ENCODE peak calls at places on chromosomes 6 and 20, in nine cellular contexts. One of them, this sample, is unnamed.

GRCh38 chr20:50285376-50286173 is 94.9 kb downstream of the CEBPB start:
- DNase-seq in MM.1S: no peak
- DNase-seq in hepatocyte: no peak
- DNase-seq in neural progenitor cell: no peak
- DNase-seq in IMR-90: peak
- DNase-seq in astrocyte of the spinal cord: peak
- DNase-seq in Peyer's patch: peak
- DNase-seq in AG10803: peak
- DNase-seq in choroid plexus epithelial cell: peak
- DNase-seq in this sample: peak

GRCh38 chr6:90719321-90720195 is 132.7 kb upstream of the MAP3K7 start:
- DNase-seq in Peyer's patch: no peak
- DNase-seq in astrocyte of the spinal cord: no peak
- DNase-seq in IMR-90: no peak
- DNase-seq in choroid plexus epithelial cell: no peak
- DNase-seq in hepatocyte: no peak
- DNase-seq in AG10803: no peak
- DNase-seq in MM.1S: no peak
- DNase-seq in neural progenitor cell: no peak
- DNase-seq in this sample: no peak

GRCh38 chr20:63889241-63890200 is 5.4 kb upstream of the DNAJC5 start:
- DNase-seq in IMR-90: peak
- DNase-seq in Peyer's patch: peak
- DNase-seq in hepatocyte: no peak
- DNase-seq in neural progenitor cell: no peak
- DNase-seq in AG10803: no peak
- DNase-seq in astrocyte of the spinal cord: no peak
- DNase-seq in MM.1S: no peak
- DNase-seq in choroid plexus epithelial cell: peak
- DNase-seq in this sample: no peak

GRCh38 chr20:7856756-7857155 is 83.5 kb downstream of the HAO1 start:
- DNase-seq in Peyer's patch: no peak
- DNase-seq in AG10803: peak
- DNase-seq in neural progenitor cell: no peak
- DNase-seq in IMR-90: peak
- DNase-seq in astrocyte of the spinal cord: peak
- DNase-seq in choroid plexus epithelial cell: peak
- DNase-seq in hepatocyte: no peak
- DNase-seq in MM.1S: no peak
- DNase-seq in this sample: no peak

GRCh38 chr6:157980288-157981131 is 1.2 kb upstream of the SYNJ2 start:
- DNase-seq in Peyer's patch: no peak
- DNase-seq in choroid plexus epithelial cell: no peak
- DNase-seq in AG10803: no peak
- DNase-seq in astrocyte of the spinal cord: no peak
- DNase-seq in hepatocyte: no peak
- DNase-seq in IMR-90: no peak
- DNase-seq in neural progenitor cell: no peak
- DNase-seq in MM.1S: no peak
- DNase-seq in this sample: no peak

GRCh38 chr6:95614094-95614493 is 36.8 kb downstream of the MANEA start:
- DNase-seq in choroid plexus epithelial cell: peak
- DNase-seq in MM.1S: no peak
- DNase-seq in neural progenitor cell: no peak
- DNase-seq in AG10803: no peak
- DNase-seq in IMR-90: peak
- DNase-seq in astrocyte of the spinal cord: no peak
- DNase-seq in hepatocyte: no peak
- DNase-seq in Peyer's patch: no peak
- DNase-seq in this sample: no peak

GRCh38 chr6:47134476-47135189 is 92.5 kb upstream of the ADGRF1 start:
- DNase-seq in neural progenitor cell: no peak
- DNase-seq in Peyer's patch: no peak
- DNase-seq in hepatocyte: peak
- DNase-seq in IMR-90: peak
- DNase-seq in astrocyte of the spinal cord: peak
- DNase-seq in AG10803: peak
- DNase-seq in MM.1S: no peak
- DNase-seq in choroid plexus epithelial cell: peak
- DNase-seq in this sample: no peak

GRCh38 chr6:142213402-142213801 is 66.3 kb downstream of the VTA1 start:
- DNase-seq in choroid plexus epithelial cell: no peak
- DNase-seq in neural progenitor cell: no peak
- DNase-seq in Peyer's patch: no peak
- DNase-seq in MM.1S: no peak
- DNase-seq in AG10803: no peak
- DNase-seq in hepatocyte: no peak
- DNase-seq in IMR-90: no peak
- DNase-seq in astrocyte of the spinal cord: no peak
- DNase-seq in this sample: no peak

GRCh38 chr20:50642288-50642803 is 49.0 kb downstream of the RIPOR3 start:
- DNase-seq in choroid plexus epithelial cell: peak
- DNase-seq in IMR-90: no peak
- DNase-seq in astrocyte of the spinal cord: no peak
- DNase-seq in Peyer's patch: no peak
- DNase-seq in hepatocyte: no peak
- DNase-seq in MM.1S: no peak
- DNase-seq in neural progenitor cell: peak
- DNase-seq in AG10803: peak
- DNase-seq in this sample: no peak

GRCh38 chr20:63178889-63179751 is 36.8 kb downstream of the YTHDF1 start:
- DNase-seq in AG10803: no peak
- DNase-seq in astrocyte of the spinal cord: no peak
- DNase-seq in IMR-90: peak
- DNase-seq in hepatocyte: peak
- DNase-seq in choroid plexus epithelial cell: peak
- DNase-seq in MM.1S: peak
- DNase-seq in Peyer's patch: peak
- DNase-seq in neural progenitor cell: peak
- DNase-seq in this sample: peak

GRCh38 chr6:24923885-24924401 is 11.8 kb downstream of the RIPOR2 start:
- DNase-seq in hepatocyte: no peak
- DNase-seq in astrocyte of the spinal cord: no peak
- DNase-seq in MM.1S: no peak
- DNase-seq in Peyer's patch: no peak
- DNase-seq in choroid plexus epithelial cell: no peak
- DNase-seq in IMR-90: no peak
- DNase-seq in AG10803: no peak
- DNase-seq in neural progenitor cell: peak
- DNase-seq in this sample: no peak

GRCh38 chr6:68874747-68875146 is 239.7 kb downstream of the ADGRB3 start:
- DNase-seq in Peyer's patch: no peak
- DNase-seq in IMR-90: no peak
- DNase-seq in astrocyte of the spinal cord: no peak
- DNase-seq in hepatocyte: no peak
- DNase-seq in choroid plexus epithelial cell: no peak
- DNase-seq in neural progenitor cell: no peak
- DNase-seq in AG10803: no peak
- DNase-seq in MM.1S: no peak
- DNase-seq in this sample: no peak

GRCh38 chr6:32969685-32970412 is 1.5 kb downstream of the BRD2 start:
- DNase-seq in IMR-90: peak
- DNase-seq in neural progenitor cell: peak
- DNase-seq in astrocyte of the spinal cord: peak
- DNase-seq in AG10803: peak
- DNase-seq in MM.1S: peak
- DNase-seq in choroid plexus epithelial cell: peak
- DNase-seq in Peyer's patch: peak
- DNase-seq in hepatocyte: peak
- DNase-seq in this sample: no peak

DNA sequence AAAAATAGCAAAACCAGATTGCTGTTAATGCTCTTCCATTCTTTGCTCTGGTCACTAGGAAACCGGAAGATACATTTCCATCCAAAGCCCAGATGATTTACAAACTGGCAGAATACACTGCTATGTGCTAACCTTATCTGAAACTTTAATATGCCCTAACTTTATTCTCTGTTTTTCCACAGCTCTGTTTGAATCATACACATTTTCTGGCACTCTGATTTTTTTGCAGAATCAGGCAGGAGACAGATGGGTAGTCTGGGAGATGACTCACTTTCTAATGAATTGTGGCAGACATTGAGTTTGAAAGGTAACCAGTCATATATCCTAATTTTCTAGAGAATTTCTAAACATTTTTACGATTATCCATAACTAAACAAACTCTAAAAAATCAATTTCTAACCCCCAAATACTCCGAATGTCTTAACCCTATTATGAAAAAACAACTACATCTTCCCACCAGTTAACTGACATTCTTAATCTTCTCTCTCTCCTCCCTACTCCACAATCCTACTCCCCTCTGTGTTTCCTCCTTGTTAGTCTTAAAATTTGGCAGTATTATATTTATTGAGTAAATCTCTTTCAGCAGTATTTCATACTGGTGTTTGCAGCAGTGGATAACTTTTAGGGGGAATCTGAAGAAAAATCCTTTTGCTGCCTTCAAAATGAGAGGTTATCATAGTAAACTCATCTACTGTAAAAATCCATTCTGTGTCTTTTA is 63.5 kb downstream of the MAN1A1 start:
- DNase-seq in choroid plexus epithelial cell: no peak
- DNase-seq in MM.1S: no peak
- DNase-seq in neural progenitor cell: no peak
- DNase-seq in astrocyte of the spinal cord: no peak
- DNase-seq in IMR-90: peak
- DNase-seq in hepatocyte: no peak
- DNase-seq in AG10803: no peak
- DNase-seq in Peyer's patch: no peak
- DNase-seq in this sample: no peak
- TF ChIP-seq CTCF in choroid plexus epithelial cell: no peak
- TF ChIP-seq CTCF in MM.1S: no peak
- TF ChIP-seq CTCF in neural progenitor cell: no peak
- TF ChIP-seq CTCF in astrocyte of the spinal cord: no peak
- TF ChIP-seq CTCF in IMR-90: no peak
- TF ChIP-seq CTCF in hepatocyte: no peak
- TF ChIP-seq CTCF in AG10803: no peak
- TF ChIP-seq CTCF in Peyer's patch: no peak
- TF ChIP-seq CTCF in this sample: no peak

GRCh38 chr20:35135867-35136586 is 11.1 kb downstream of the EDEM2 start:
- DNase-seq in Peyer's patch: no peak
- DNase-seq in neural progenitor cell: no peak
- DNase-seq in AG10803: peak
- DNase-seq in astrocyte of the spinal cord: peak
- DNase-seq in MM.1S: no peak
- DNase-seq in hepatocyte: no peak
- DNase-seq in choroid plexus epithelial cell: peak
- DNase-seq in IMR-90: peak
- DNase-seq in this sample: no peak
- H3K4me3 ChIP-seq in Peyer's patch: no peak
- H3K4me3 ChIP-seq in neural progenitor cell: no peak
- H3K4me3 ChIP-seq in AG10803: no peak
- H3K4me3 ChIP-seq in astrocyte of the spinal cord: no peak
- H3K4me3 ChIP-seq in MM.1S: no peak
- H3K4me3 ChIP-seq in hepatocyte: no peak
- H3K4me3 ChIP-seq in choroid plexus epithelial cell: no peak
- H3K4me3 ChIP-seq in IMR-90: no peak
- H3K4me3 ChIP-seq in this sample: no peak

GRCh38 chr6:136792945-136793289 is 640 bp upstream of the MAP3K5 start:
- DNase-seq in IMR-90: peak
- DNase-seq in MM.1S: peak
- DNase-seq in astrocyte of the spinal cord: peak
- DNase-seq in Peyer's patch: peak
- DNase-seq in neural progenitor cell: peak
- DNase-seq in AG10803: peak
- DNase-seq in hepatocyte: peak
- DNase-seq in choroid plexus epithelial cell: peak
- DNase-seq in this sample: peak

GRCh38 chr6:136793348-136793747 is 1.1 kb upstream of the MAP3K5 start:
- DNase-seq in IMR-90: no peak
- DNase-seq in MM.1S: peak
- DNase-seq in astrocyte of the spinal cord: no peak
- DNase-seq in AG10803: no peak
- DNase-seq in Peyer's patch: no peak
- DNase-seq in neural progenitor cell: no peak
- DNase-seq in choroid plexus epithelial cell: no peak
- DNase-seq in hepatocyte: no peak
- DNase-seq in this sample: no peak

GRCh38 chr6:136791296-136792065 is 796 bp downstream of the MAP3K5 start:
- DNase-seq in astrocyte of the spinal cord: peak
- DNase-seq in neural progenitor cell: peak
- DNase-seq in choroid plexus epithelial cell: peak
- DNase-seq in IMR-90: peak
- DNase-seq in MM.1S: peak
- DNase-seq in Peyer's patch: peak
- DNase-seq in AG10803: peak
- DNase-seq in hepatocyte: peak
- DNase-seq in this sample: peak

GRCh38 chr6:136790411-136791295 is 1.6 kb downstream of the MAP3K5 start:
- DNase-seq in AG10803: no peak
- DNase-seq in IMR-90: no peak
- DNase-seq in choroid plexus epithelial cell: peak
- DNase-seq in hepatocyte: no peak
- DNase-seq in astrocyte of the spinal cord: peak
- DNase-seq in MM.1S: no peak
- DNase-seq in neural progenitor cell: no peak
- DNase-seq in Peyer's patch: no peak
- DNase-seq in this sample: no peak

DNA sequence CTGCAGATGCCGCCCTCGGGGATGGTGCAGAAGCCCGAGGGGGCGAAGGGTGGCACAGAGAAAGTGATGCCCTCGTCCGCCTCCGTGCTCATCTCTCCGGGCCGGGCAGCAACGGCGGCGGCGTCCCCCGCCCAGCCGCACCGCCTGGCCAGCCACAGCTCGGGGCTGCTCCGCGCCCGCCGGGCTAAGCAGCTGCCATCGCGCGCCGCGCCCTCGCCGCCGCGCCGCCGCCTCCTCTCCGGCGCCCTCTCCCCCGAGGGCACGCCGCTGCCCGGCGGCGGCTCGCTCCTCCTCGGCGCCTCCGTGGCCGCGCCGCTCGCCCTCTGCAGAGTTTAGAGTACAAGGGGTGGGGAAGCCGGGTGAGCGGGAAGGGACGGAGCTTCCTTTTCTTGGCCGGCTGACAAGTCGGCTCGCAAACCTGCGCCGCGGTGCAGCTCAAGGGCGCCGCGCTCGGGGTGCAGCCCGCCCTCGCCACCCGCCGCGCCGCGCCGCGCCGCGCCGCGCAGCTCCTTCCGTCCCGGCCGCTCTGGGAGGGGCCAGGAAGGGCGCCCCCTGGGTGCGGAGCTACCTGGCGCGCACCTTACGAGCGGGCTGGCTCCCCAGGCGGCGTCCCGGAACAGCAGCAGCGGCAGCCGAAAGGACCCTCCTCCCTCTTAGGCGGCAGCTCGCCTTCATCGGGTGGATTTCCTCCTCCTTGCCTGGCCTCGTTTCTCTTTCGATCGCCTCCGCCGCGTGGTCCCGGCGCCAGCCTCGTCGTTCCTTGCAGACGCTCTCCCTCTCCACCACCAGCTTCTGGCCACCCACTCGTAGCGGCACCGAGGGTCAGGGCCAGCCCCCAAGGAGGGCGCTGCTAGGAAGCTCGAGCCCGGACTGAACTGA is at the start of gene MAP3K5:
- DNase-seq in astrocyte of the spinal cord: peak
- DNase-seq in AG10803: peak
- DNase-seq in neural progenitor cell: peak
- DNase-seq in hepatocyte: peak
- DNase-seq in IMR-90: peak
- DNase-seq in MM.1S: peak
- DNase-seq in Peyer's patch: peak
- DNase-seq in choroid plexus epithelial cell: peak
- DNase-seq in this sample: peak
- TF ChIP-seq CTCF in astrocyte of the spinal cord: peak
- TF ChIP-seq CTCF in AG10803: peak
- TF ChIP-seq CTCF in neural progenitor cell: no peak
- TF ChIP-seq CTCF in hepatocyte: peak
- TF ChIP-seq CTCF in IMR-90: peak
- TF ChIP-seq CTCF in MM.1S: peak
- TF ChIP-seq CTCF in Peyer's patch: peak
- TF ChIP-seq CTCF in choroid plexus epithelial cell: peak
- TF ChIP-seq CTCF in this sample: peak

GRCh38 chr20:22523499-22524392 is 60.6 kb downstream of the FOXA2 start:
- DNase-seq in astrocyte of the spinal cord: no peak
- DNase-seq in choroid plexus epithelial cell: no peak
- DNase-seq in Peyer's patch: peak
- DNase-seq in neural progenitor cell: no peak
- DNase-seq in hepatocyte: peak
- DNase-seq in MM.1S: no peak
- DNase-seq in AG10803: no peak
- DNase-seq in IMR-90: no peak
- DNase-seq in this sample: no peak
- H3K4me3 ChIP-seq in astrocyte of the spinal cord: no peak
- H3K4me3 ChIP-seq in choroid plexus epithelial cell: no peak
- H3K4me3 ChIP-seq in Peyer's patch: no peak
- H3K4me3 ChIP-seq in neural progenitor cell: no peak
- H3K4me3 ChIP-seq in hepatocyte: no peak
- H3K4me3 ChIP-seq in MM.1S: no peak
- H3K4me3 ChIP-seq in AG10803: no peak
- H3K4me3 ChIP-seq in IMR-90: no peak
- H3K4me3 ChIP-seq in this sample: no peak

This sample was measured in GM12864.